ENCODE peak calls at places on chromosomes 2 and 18, in ten cellular contexts. J, E, U, N, C, Z, I, S, R and F are unnamed samples.

GRCh38 chr2:217947341-217948316 is 55.2 kb downstream of the TNS1 start:
- DNase-seq in E (no peak), R (no peak), N (no peak), J (no peak), S (peak; percentile 54), C (no peak), U (no peak), I (no peak), Z (no peak), F (peak; percentile 6)

GRCh38 chr2:183037281-183037659 is 987 bp downstream of the NCKAP1 start:
- DNase-seq in J (no peak), I (peak; percentile 41), E (no peak), R (no peak), U (no peak), C (no peak), N (no peak), Z (no peak), S (no peak), F (no peak)

GRCh38 chr2:7450188-7451156 is 533.3 kb downstream of the RNF144A start:
- DNase-seq in J (no peak), E (no peak), I (no peak), Z (no peak), C (no peak), N (no peak), S (no peak), R (no peak), U (no peak), F (peak; percentile 29)

GRCh38 chr2:236085211-236085610 is 83.0 kb downstream of the GBX2 start:
- DNase-seq in Z (no peak), R (no peak), N (no peak), I (no peak), C (no peak), S (no peak), J (no peak), U (no peak), E (no peak), F (no peak)

GRCh38 chr2:208782097-208782496 is 375.5 kb downstream of the PTH2R start:
- DNase-seq in I (no peak), S (no peak), R (no peak), C (no peak), E (no peak), J (no peak), Z (no peak), U (no peak), N (no peak), F (no peak)

GRCh38 chr2:242031481-242032019 is 162.0 kb downstream of the RTP5 start:
- DNase-seq in R (no peak), U (no peak), Z (no peak), E (peak; percentile 84), C (no peak), N (no peak), S (no peak), I (peak; percentile 46), J (no peak), F (no peak)

GRCh38 chr2:193581807-193582206 is 1387.1 kb upstream of the TMEFF2 start:
- DNase-seq in I (no peak), E (no peak), N (no peak), S (no peak), J (no peak), U (no peak), C (no peak), R (no peak), Z (no peak), F (no peak)

GRCh38 chr2:132911726-132912724 is 242.0 kb upstream of the LYPD1 start:
- DNase-seq in R (no peak), N (peak; percentile 6), U (no peak), J (peak; percentile 5), S (peak; percentile 38), Z (peak; percentile 15), I (peak; percentile 18), E (peak; percentile 33), C (no peak), F (peak; percentile 42)

GRCh38 chr18:54766631-54767030 is 61.6 kb upstream of the RAB27B start:
- DNase-seq in J (no peak), R (no peak), Z (no peak), C (no peak), S (no peak), I (no peak), E (no peak), U (no peak), N (no peak), F (no peak)

GRCh38 chr2:29218550-29219125 is 103.4 kb downstream of the CLIP4 start:
- DNase-seq in Z (no peak), S (no peak), U (no peak), N (no peak), J (no peak), I (no peak), R (no peak), E (no peak), C (no peak), F (no peak)

GRCh38 chr2:234566622-234567021 is 69.7 kb upstream of the ARL4C start:
- DNase-seq in I (no peak), J (no peak), C (no peak), R (no peak), N (no peak), E (no peak), U (no peak), Z (no peak), S (no peak), F (no peak)

GRCh38 chr2:86226780-86227520 is 27.7 kb downstream of the MRPL35 start:
- DNase-seq in J (no peak), Z (no peak), S (no peak), E (no peak), I (no peak), U (no peak), N (no peak), C (no peak), R (no peak), F (no peak)

GRCh38 chr2:226673314-226673723 is 126.3 kb downstream of the IRS1 start:
- DNase-seq in C (no peak), Z (no peak), J (no peak), R (no peak), N (peak; percentile 23), S (no peak), U (no peak), I (peak; percentile 92), E (peak; percentile 42), F (no peak)

DNA sequence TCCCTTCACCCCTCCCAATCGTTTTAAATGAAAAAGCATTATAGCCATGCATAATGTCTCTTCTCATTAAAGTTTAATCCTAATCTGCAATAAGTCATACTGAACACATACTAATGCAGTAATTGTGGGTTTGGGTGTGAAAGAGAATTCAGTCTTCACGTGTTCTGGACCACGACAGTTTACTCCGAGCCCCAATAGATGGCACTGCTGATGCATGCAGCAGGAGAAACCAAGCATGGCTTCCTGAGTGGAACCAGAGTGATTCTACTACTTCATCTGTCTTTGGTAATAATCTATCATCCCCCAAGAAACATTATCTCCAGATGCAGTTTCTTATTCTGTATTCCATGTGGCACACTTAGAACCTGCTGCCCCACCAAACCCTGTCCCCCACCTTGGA is 47.0 kb upstream of the LAMA1 start:
- DNase-seq in U (no peak), I (peak; percentile 50), Z (no peak), C (no peak), R (no peak), E (no peak), S (no peak), N (no peak), J (no peak), F (no peak)
- TF ChIP-seq CTCF in U (peak; percentile 39), I (peak; percentile 30), Z (peak; percentile 60), C (peak; percentile 63), R (peak; percentile 33), E (peak; percentile 40), S (no peak), N (no peak), J (peak; percentile 14), F (no peak)

GRCh38 chr18:867257-867656 is 37.4 kb upstream of the ADCYAP1 start:
- DNase-seq in N (no peak), R (no peak), J (no peak), I (no peak), E (no peak), S (no peak), C (no peak), U (no peak), Z (no peak), F (no peak)

DNA sequence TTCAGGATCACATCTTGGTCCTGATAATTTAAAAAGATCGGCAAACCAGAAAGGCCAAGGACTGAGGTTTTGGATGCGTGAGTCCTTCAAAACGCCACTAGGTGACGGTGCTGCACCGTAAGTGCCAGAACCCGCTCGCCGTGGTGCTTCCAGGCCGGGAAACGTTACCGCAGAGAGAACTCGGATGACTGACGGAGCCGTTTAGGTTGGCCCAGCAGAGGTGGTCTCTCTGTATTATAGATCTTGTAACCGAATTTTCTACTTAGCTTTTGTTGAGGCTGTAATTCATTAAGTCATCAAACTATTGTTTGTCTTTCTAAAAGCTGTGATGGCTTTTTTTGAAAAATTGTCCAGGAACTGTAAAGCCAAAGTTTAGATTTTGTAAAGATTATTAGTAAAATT is 39.8 kb upstream of the ADCYAP1 start:
- DNase-seq in U (peak; percentile 78), R (peak; percentile 67), I (peak; percentile 87), E (peak; percentile 39), S (peak; percentile 80), C (peak; percentile 60), J (peak; percentile 79), N (peak; percentile 53), Z (peak; percentile 54), F (peak; percentile 83)
- TF ChIP-seq CTCF in U (peak; percentile 99), R (peak; percentile 98), I (peak; percentile 100), E (peak; percentile 100), S (peak; percentile 95), C (peak; percentile 100), J (peak; percentile 99), N (peak; percentile 90), Z (peak; percentile 98), F (peak; percentile 80)

GRCh38 chr18:66548747-66549146 is 55.1 kb downstream of the CDH19 start:
- DNase-seq in C (no peak), I (peak; percentile 2), U (no peak), R (no peak), S (no peak), Z (no peak), E (no peak), J (no peak), N (no peak), F (no peak)
- TF ChIP-seq CTCF in C (no peak), I (peak; percentile 24), U (no peak), R (peak; percentile 29), S (peak; percentile 60), Z (no peak), E (no peak), J (peak; percentile 33), N (no peak), F (peak; percentile 57)

DNA sequence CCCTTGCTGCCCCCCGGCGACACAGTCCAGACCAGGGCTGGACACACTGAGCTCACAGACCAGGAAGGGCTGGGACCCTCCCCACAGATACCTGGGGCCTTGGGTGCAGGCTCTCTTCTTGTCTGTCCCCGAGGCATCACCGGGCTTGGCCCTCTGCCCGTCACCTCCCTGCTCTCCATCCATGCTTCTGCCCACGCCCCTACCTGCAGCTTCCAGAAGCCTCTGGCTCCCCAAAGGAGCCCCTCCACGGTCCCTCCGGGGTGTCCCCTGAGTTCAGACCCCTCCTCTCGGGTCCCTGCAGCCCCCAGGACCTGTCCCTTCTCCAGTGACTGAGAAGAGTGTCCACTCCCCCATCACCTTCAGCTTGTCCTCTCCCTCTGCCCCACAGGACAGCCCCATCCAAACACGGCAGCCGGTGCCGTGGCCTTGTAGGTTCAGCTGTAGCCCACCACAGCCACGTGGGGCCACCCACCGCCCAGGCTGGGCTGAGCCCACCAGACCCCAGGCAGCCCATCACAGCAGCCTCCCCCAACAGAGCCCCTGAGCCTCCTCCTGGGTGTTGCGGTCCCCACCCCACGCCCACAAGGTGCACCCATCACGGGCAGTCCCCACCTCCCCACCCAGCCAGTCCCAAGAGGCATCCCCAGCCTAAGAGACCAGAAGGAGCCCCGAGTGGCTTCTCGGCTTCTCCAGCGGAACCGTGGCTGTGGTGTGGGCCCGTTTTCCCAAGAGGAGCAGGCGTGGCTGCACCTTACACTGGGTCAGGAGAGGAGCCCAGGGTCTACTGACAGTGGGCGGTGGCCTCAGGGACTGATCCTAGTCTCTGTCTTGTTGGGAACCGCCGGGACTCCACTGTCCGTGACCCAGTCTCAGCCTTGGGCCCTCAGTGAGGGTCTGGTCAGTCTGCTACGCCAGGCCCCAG is 53.1 kb downstream of the RAMP1 start:
- DNase-seq in I (no peak), Z (no peak), S (no peak), N (no peak), R (no peak), E (no peak), U (no peak), C (no peak), J (no peak), F (no peak)
- TF ChIP-seq CTCF in I (no peak), Z (no peak), S (no peak), N (no peak), R (no peak), E (no peak), U (no peak), C (no peak), J (no peak), F (no peak)